ENCODE peak calls at places on chromosome 5, in seven cellular contexts. B is SK-N-SH, P is HepG2, E is H1, J is HCT116, X is Panc1, R is K562. S is an unnamed sample.

GRCh38 chr5:174825587-174825986 is 101.2 kb downstream of the MSX2 start:
- DNase-seq in B (no peak), P (no peak), E (no peak), J (peak), X (no peak), R (no peak), S (no peak)

GRCh38 chr5:36232533-36232932 is 9.2 kb downstream of the NADK2 start:
- DNase-seq in B (no peak), P (no peak), E (no peak), J (no peak), X (no peak), R (no peak), S (no peak)

GRCh38 chr5:1751864-1752822 is 47.5 kb downstream of the MRPL36 start:
- DNase-seq in B (no peak), P (no peak), E (no peak), J (no peak), X (no peak), R (no peak), S (no peak)

GRCh38 chr5:101009758-101010519 is 106.9 kb upstream of the ST8SIA4 start:
- DNase-seq in B (no peak), P (no peak), E (no peak), J (no peak), X (no peak), R (no peak), S (peak)

GRCh38 chr5:93890657-93891056 is 149.3 kb upstream of the POU5F2 start:
- DNase-seq in B (no peak), P (no peak), E (no peak), J (no peak), X (no peak), R (no peak), S (no peak)

GRCh38 chr5:32618962-32619361 is 33.6 kb downstream of the SUB1 start:
- DNase-seq in B (no peak), P (no peak), E (no peak), J (no peak), X (no peak), R (no peak), S (no peak)

GRCh38 chr5:178869577-178869976 is 9.8 kb downstream of the ZNF354B start:
- DNase-seq in B (no peak), P (no peak), E (no peak), J (no peak), X (no peak), R (no peak), S (no peak)

GRCh38 chr5:142484821-142485387 is 160.1 kb upstream of the SPRY4 start:
- DNase-seq in B (no peak), P (peak), E (no peak), J (no peak), X (no peak), R (no peak), S (no peak)

GRCh38 chr5:172133359-172134029 is 54.5 kb downstream of the STK10 start:
- DNase-seq in B (no peak), P (no peak), E (no peak), J (no peak), X (no peak), R (no peak), S (no peak)

GRCh38 chr5:55853271-55853670 is 2.1 kb downstream of the IL31RA start:
- DNase-seq in B (no peak), P (no peak), E (no peak), J (no peak), X (no peak), R (no peak), S (no peak)

GRCh38 chr5:55851675-55851979 is 470 bp downstream of the IL31RA start:
- DNase-seq in B (no peak), P (no peak), E (no peak), J (no peak), X (peak), R (no peak), S (no peak)

GRCh38 chr5:55852503-55852902 is 1.3 kb downstream of the IL31RA start:
- DNase-seq in B (no peak), P (no peak), E (no peak), J (no peak), X (no peak), R (no peak), S (no peak)

GRCh38 chr5:55855509-55855908 is 4.4 kb downstream of the IL31RA start:
- DNase-seq in B (no peak), P (no peak), E (no peak), J (no peak), X (no peak), R (no peak), S (no peak)

GRCh38 chr5:55853818-55854217 is 2.7 kb downstream of the IL31RA start:
- DNase-seq in B (no peak), P (no peak), E (no peak), J (no peak), X (no peak), R (no peak), S (no peak)
- TF ChIP-seq SIN3A in B (no peak), P (no peak), E (no peak), J (no peak), X (no peak), R (no peak), S (no peak)

GRCh38 chr5:402615-403359 is 40.2 kb upstream of the EXOC3 start:
- DNase-seq in B (no peak), P (no peak), E (no peak), J (no peak), X (no peak), R (no peak), S (peak)

GRCh38 chr5:404666-405241 is 38.2 kb upstream of the EXOC3 start:
- DNase-seq in B (no peak), P (no peak), E (peak), J (no peak), X (no peak), R (no peak), S (no peak)

GRCh38 chr5:405421-405820 is 37.6 kb upstream of the EXOC3 start:
- DNase-seq in B (peak), P (no peak), E (no peak), J (no peak), X (no peak), R (no peak), S (no peak)

GRCh38 chr5:406041-406440 is 36.9 kb upstream of the EXOC3 start:
- DNase-seq in B (no peak), P (no peak), E (no peak), J (no peak), X (no peak), R (no peak), S (no peak)

DNA sequence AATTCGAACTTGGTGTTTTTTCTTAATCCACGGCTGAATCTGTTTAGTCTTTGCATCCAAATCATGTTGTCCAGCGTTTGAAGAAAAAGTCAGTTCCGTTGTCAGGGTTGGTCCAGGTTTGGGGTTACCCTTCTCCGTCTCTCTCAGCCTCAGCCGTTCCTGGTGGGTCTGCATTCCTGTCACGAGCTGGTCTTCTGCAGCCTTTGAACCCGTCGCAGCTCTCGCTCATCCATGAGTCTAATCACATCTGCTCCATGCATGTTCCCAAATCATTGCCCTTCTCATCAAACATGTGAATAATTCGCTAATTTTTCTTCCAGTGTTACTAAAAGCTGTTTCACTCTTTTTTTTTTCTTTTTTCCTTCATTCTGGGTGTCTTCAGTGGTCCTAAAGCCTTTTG is 39.0 kb upstream of the EXOC3 start:
- DNase-seq in B (no peak), P (no peak), E (no peak), J (no peak), X (no peak), R (no peak), S (no peak)
- TF ChIP-seq SIN3A in B (no peak), P (no peak), E (no peak), J (no peak), X (no peak), R (no peak), S (no peak)

DNA sequence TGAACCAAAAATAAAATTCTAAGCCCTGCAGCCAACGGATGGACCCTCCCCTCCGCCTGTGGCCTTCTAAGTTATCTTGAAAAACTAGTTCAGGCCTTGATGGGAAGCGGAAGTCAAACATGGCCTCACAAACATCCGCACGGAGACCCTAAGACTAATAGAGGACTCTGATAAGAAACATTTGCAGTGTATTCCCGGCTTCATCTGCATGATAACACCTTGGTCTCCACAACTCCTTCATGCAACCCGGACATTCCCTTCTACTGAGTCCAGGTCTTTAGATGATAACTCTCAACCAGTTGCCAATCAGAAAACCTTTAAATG is 770 bp upstream of the DAP start:
- DNase-seq in B (no peak), P (no peak), E (no peak), J (no peak), X (no peak), R (no peak), S (no peak)
- TF ChIP-seq SIN3A in B (no peak), P (no peak), E (no peak), J (no peak), X (no peak), R (no peak), S (no peak)

GRCh38 chr5:10753178-10753577 is 7.9 kb downstream of the DAP start:
- DNase-seq in B (no peak), P (no peak), E (no peak), J (no peak), X (no peak), R (no peak), S (no peak)

GRCh38 chr5:10760033-10760975 is 730 bp downstream of the DAP start:
- DNase-seq in B (peak), P (peak), E (no peak), J (peak), X (peak), R (no peak), S (no peak)

GRCh38 chr5:10757043-10757442 is 4.0 kb downstream of the DAP start:
- DNase-seq in B (no peak), P (no peak), E (no peak), J (no peak), X (no peak), R (no peak), S (no peak)

GRCh38 chr5:10759111-10759510 is 1.9 kb downstream of the DAP start:
- DNase-seq in B (no peak), P (no peak), E (no peak), J (no peak), X (no peak), R (no peak), S (no peak)

DNA sequence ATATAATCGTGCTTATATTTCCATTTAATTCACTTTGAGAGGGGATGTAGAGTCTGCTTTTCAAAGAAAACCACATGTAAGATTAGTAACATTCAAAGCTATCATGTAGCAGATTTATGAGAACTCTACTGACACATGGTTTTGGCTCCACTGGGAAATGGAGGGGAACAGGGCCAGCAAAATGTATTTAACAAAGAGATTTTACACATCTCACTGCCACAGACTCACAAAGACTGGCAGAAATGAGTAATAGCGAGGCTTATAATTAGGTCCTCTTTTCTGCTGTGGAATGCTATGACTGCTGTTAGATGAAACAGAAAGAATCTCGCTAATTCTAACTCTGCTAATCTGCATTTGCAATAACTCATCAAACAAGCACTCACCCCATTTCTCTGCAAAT is 4.5 kb downstream of the DAP start:
- DNase-seq in B (no peak), P (no peak), E (no peak), J (no peak), X (no peak), R (no peak), S (peak)
- TF ChIP-seq SIN3A in B (peak), P (no peak), E (no peak), J (no peak), X (no peak), R (no peak), S (no peak)

DNA sequence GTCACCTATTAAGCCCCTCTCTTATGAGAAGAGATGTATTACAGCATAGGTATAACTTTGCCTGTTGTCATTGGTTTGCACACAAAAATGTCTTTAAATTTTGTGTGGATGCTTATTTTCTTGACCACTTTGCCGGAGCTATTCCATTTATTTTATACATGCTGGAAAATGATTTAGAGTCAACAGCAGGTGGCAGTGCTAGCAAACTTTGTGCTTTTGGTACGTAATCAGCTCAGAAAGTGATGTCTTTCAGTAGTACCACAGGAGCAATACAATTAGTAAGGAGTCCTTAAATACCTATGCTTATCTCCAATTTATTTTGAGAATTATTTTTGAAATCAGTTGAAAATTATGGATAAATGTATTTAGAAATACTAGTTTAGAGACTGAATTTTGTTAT is 19.8 kb upstream of the NUDT12 start:
- DNase-seq in B (peak), P (peak), E (no peak), J (peak), X (no peak), R (peak), S (peak)
- TF ChIP-seq SIN3A in B (no peak), P (no peak), E (no peak), J (no peak), X (no peak), R (no peak), S (no peak)

GRCh38 chr5:135251099-135251498 is 147.9 kb downstream of the MACROH2A1 start:
- DNase-seq in B (no peak), P (no peak), E (peak), J (no peak), X (no peak), R (no peak), S (no peak)
- TF ChIP-seq SIN3A in B (no peak), P (no peak), E (no peak), J (no peak), X (no peak), R (no peak), S (no peak)

GRCh38 chr5:147901555-147901954 is 4.8 kb downstream of the C5orf46 start:
- DNase-seq in B (no peak), P (no peak), E (no peak), J (no peak), X (no peak), R (no peak), S (no peak)
- TF ChIP-seq SIN3A in B (no peak), P (no peak), E (no peak), J (no peak), X (no peak), R (no peak), S (no peak)

GRCh38 chr5:76358-77169 is 15.4 kb upstream of the PLEKHG4B start:
- DNase-seq in B (no peak), P (no peak), E (no peak), J (no peak), X (no peak), R (peak), S (no peak)

GRCh38 chr5:73768-74502 is 18.0 kb upstream of the PLEKHG4B start:
- DNase-seq in B (no peak), P (no peak), E (no peak), J (no peak), X (no peak), R (no peak), S (no peak)

GRCh38 chr5:77170-77501 is 14.8 kb upstream of the PLEKHG4B start:
- DNase-seq in B (no peak), P (no peak), E (no peak), J (no peak), X (no peak), R (peak), S (no peak)

GRCh38 chr5:74503-75109 is 17.4 kb upstream of the PLEKHG4B start:
- DNase-seq in B (no peak), P (no peak), E (no peak), J (no peak), X (no peak), R (no peak), S (no peak)

DNA sequence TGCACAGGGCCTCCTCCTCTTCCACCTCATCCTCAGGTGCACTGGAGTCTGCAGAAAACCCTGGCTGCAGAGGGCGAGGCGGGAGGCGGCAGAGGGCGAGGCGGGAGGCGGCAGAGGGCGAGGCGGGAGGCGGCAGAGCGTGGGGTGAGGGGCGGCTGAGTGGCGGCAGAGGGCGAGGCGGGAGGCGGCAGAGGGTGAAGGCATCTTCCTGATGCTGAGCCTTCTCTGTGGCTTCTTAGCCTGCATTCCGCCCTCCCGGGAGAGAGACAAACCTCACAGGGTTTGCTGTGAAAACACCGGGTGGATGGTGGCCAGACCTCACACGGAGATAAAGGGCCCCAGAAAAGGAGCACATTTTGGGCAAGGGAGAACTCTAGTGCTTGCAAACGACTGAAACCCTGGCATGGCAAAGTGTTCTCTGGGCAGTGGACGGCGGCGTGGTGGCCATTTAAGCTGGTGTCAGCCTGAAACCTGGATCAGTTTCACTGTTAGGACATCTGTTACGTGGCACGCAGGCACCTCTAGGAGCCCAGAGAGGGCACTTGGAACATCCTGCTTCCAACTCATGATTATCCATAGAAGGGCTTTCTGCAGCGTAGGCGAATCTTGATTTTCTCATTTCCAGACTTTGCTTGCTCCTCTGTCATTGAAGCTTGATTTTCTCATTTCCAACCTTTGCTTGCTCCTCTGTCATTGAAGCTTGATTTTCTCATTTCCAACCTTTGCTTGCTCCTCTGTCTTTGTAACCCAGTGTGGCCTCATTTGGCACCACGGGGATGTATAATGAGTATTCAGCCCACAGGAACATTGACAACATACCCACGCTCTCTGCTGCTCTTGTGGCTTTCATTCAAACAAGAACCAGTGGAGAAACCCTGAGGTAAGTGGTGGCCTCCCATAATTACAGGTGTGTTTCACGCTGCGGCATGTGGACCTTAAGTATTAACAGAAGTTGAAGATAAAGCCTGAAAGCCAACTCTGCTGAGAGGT is 16.3 kb upstream of the PLEKHG4B start:
- DNase-seq in B (no peak), P (no peak), E (no peak), J (no peak), X (no peak), R (peak), S (no peak)
- TF ChIP-seq SIN3A in B (no peak), P (no peak), E (no peak), J (no peak), X (no peak), R (no peak), S (no peak)

GRCh38 chr5:147819371-147819770 is 12.1 kb downstream of the SPINK1 start:
- DNase-seq in B (no peak), P (no peak), E (no peak), J (no peak), X (no peak), R (no peak), S (no peak)

GRCh38 chr5:147826351-147826750 is 5.1 kb downstream of the SPINK1 start:
- DNase-seq in B (no peak), P (no peak), E (no peak), J (no peak), X (no peak), R (no peak), S (no peak)

GRCh38 chr5:147818290-147818689 is 13.2 kb downstream of the SPINK1 start:
- DNase-seq in B (no peak), P (no peak), E (no peak), J (no peak), X (no peak), R (no peak), S (no peak)

GRCh38 chr5:147821791-147822190 is 9.7 kb downstream of the SPINK1 start:
- DNase-seq in B (no peak), P (no peak), E (no peak), J (no peak), X (no peak), R (no peak), S (no peak)

GRCh38 chr5:147822686-147823491 is 8.6 kb downstream of the SPINK1 start:
- DNase-seq in B (peak), P (peak), E (no peak), J (peak), X (peak), R (no peak), S (peak)
- TF ChIP-seq SIN3A in B (no peak), P (no peak), E (no peak), J (no peak), X (no peak), R (no peak), S (no peak)

GRCh38 chr5:146582015-146582414 is 66.0 kb upstream of the GPR151 start:
- DNase-seq in B (no peak), P (no peak), E (no peak), J (no peak), X (no peak), R (no peak), S (no peak)
- TF ChIP-seq SIN3A in B (no peak), P (no peak), E (no peak), J (no peak), X (no peak), R (no peak), S (no peak)